ENCODE peak calls at places on chromosome 16, in nine cellular contexts. U, R, T, J, P, I, O, L and M are unnamed samples.

GRCh38 chr16:89036776-89037175 is 56.9 kb upstream of the ACSF3 start:
- DNase-seq in U (no peak), R (no peak), T (no peak), J (no peak), P (no peak), I (no peak), O (no peak), L (no peak), M (no peak)

GRCh38 chr16:73725147-73725546 is 571.5 kb upstream of the PSMD7 start:
- DNase-seq in U (no peak), R (no peak), T (no peak), J (no peak), P (no peak), I (no peak), O (no peak), L (no peak), M (no peak)

GRCh38 chr16:48537275-48537674 is 72.7 kb downstream of the N4BP1 start:
- DNase-seq in U (no peak), R (no peak), T (no peak), J (no peak), P (no peak), I (no peak), O (no peak), L (no peak), M (no peak)

GRCh38 chr16:8718753-8719386 is 44.5 kb downstream of the ABAT start:
- DNase-seq in U (no peak), R (no peak), T (no peak), J (no peak), P (no peak), I (no peak), O (no peak), L (no peak), M (no peak)

GRCh38 chr16:50244504-50245416 is 21.6 kb upstream of the ADCY7 start:
- DNase-seq in U (no peak), R (no peak), T (no peak), J (no peak), P (no peak), I (no peak), O (no peak), L (no peak), M (no peak)

GRCh38 chr16:9092963-9093477 is 1.6 kb downstream of the HAPSTR1 start:
- DNase-seq in U (peak; percentile 36), R (no peak), T (peak; percentile 39), J (peak; percentile 29), P (no peak), I (no peak), O (no peak), L (peak; percentile 20), M (no peak)

GRCh38 chr16:50373345-50373701 is 4.5 kb upstream of the BRD7 start:
- DNase-seq in U (no peak), R (no peak), T (no peak), J (no peak), P (no peak), I (no peak), O (no peak), L (no peak), M (no peak)

GRCh38 chr16:72241930-72242329 is 70.0 kb upstream of the PMFBP1 start:
- DNase-seq in U (peak; percentile 39), R (peak; percentile 69), T (peak; percentile 22), J (peak; percentile 66), P (no peak), I (peak; percentile 64), O (peak; percentile 31), L (peak; percentile 58), M (peak; percentile 39)

GRCh38 chr16:85750827-85751641 is at the start of gene C16orf74:
- DNase-seq in U (peak; percentile 22), R (peak; percentile 38), T (peak; percentile 73), J (peak; percentile 74), P (no peak), I (peak; percentile 72), O (no peak), L (no peak), M (no peak)

GRCh38 chr16:53664724-53665345 is 38.8 kb downstream of the RPGRIP1L start:
- DNase-seq in U (no peak), R (peak; percentile 85), T (no peak), J (peak; percentile 92), P (no peak), I (peak; percentile 93), O (no peak), L (peak; percentile 63), M (no peak)

GRCh38 chr16:87044031-87044380 is 273.2 kb downstream of the C16orf95 start:
- DNase-seq in U (no peak), R (no peak), T (no peak), J (peak; percentile 8), P (no peak), I (no peak), O (no peak), L (peak; percentile 60), M (no peak)

GRCh38 chr16:75244844-75245758 is 6.3 kb downstream of the BCAR1 start:
- DNase-seq in U (no peak), R (peak; percentile 95), T (peak; percentile 96), J (peak; percentile 99), P (no peak), I (peak; percentile 99), O (peak; percentile 75), L (peak; percentile 99), M (no peak)

GRCh38 chr16:81526935-81527334 is 82.3 kb downstream of the CMIP start:
- DNase-seq in U (no peak), R (peak; percentile 88), T (peak; percentile 82), J (no peak), P (no peak), I (no peak), O (no peak), L (no peak), M (no peak)

GRCh38 chr16:83900611-83901010 is 1.7 kb downstream of the MLYCD start:
- DNase-seq in U (no peak), R (peak; percentile 29), T (no peak), J (no peak), P (no peak), I (no peak), O (no peak), L (no peak), M (no peak)

GRCh38 chr16:5075637-5076036 is 4.0 kb downstream of the ALG1 start:
- DNase-seq in U (no peak), R (no peak), T (no peak), J (no peak), P (no peak), I (no peak), O (no peak), L (no peak), M (no peak)

GRCh38 chr16:16861546-16861945 is 482.6 kb downstream of the NPIPA7 start:
- DNase-seq in U (peak; percentile 15), R (peak; percentile 12), T (peak; percentile 19), J (peak; percentile 31), P (peak; percentile 47), I (peak; percentile 27), O (peak; percentile 55), L (peak; percentile 14), M (peak; percentile 18)

GRCh38 chr16:20898938-20899502 is 1.1 kb downstream of the DCUN1D3 start:
- DNase-seq in U (no peak), R (peak; percentile 81), T (no peak), J (no peak), P (no peak), I (peak; percentile 80), O (no peak), L (peak; percentile 42), M (no peak)

GRCh38 chr16:951660-952301 is 19.0 kb downstream of the LMF1 start:
- DNase-seq in U (no peak), R (no peak), T (no peak), J (peak; percentile 57), P (no peak), I (peak; percentile 27), O (no peak), L (peak; percentile 40), M (no peak)

GRCh38 chr16:69326172-69326873 is 4.1 kb downstream of the PDF start:
- DNase-seq in U (no peak), R (no peak), T (no peak), J (no peak), P (no peak), I (no peak), O (no peak), L (no peak), M (no peak)

GRCh38 chr16:81448154-81449131 is 3.8 kb downstream of the CMIP start:
- DNase-seq in U (no peak), R (no peak), T (peak; percentile 33), J (no peak), P (no peak), I (no peak), O (no peak), L (no peak), M (no peak)